ENCODE peak calls at places on chromosomes 11 and 22, in five cellular contexts. One of them, this sample, is unnamed. For H3K27me3, the result is how much of the 10 kb centered on the place peaks cover.

GRCh38 chr11:109508185-109508584 is 86.2 kb downstream of the C11orf87 start:
- DNase-seq in kidney epithelial cell: no peak
- DNase-seq in transverse colon: no peak
- DNase-seq in AG04450: no peak
- DNase-seq in uterus: no peak
- DNase-seq in this sample: no peak

GRCh38 chr11:26947904-26948639 is 45.8 kb upstream of the FIBIN start:
- DNase-seq in AG04450: no peak
- DNase-seq in uterus: no peak
- DNase-seq in transverse colon: no peak
- DNase-seq in kidney epithelial cell: no peak
- DNase-seq in this sample: no peak

GRCh38 chr11:71435278-71435951 is 12.8 kb downstream of the DHCR7 start:
- DNase-seq in transverse colon: no peak
- DNase-seq in kidney epithelial cell: no peak
- DNase-seq in AG04450: no peak
- DNase-seq in uterus: no peak
- DNase-seq in this sample: no peak

GRCh38 chr11:20131744-20132666 is 28.3 kb downstream of the DBX1 start:
- DNase-seq in kidney epithelial cell: no peak
- DNase-seq in transverse colon: peak
- DNase-seq in uterus: peak
- DNase-seq in AG04450: peak
- DNase-seq in this sample: peak

GRCh38 chr11:35852056-35852455 is 91.8 kb upstream of the LDLRAD3 start:
- DNase-seq in kidney epithelial cell: no peak
- DNase-seq in AG04450: no peak
- DNase-seq in uterus: peak
- DNase-seq in transverse colon: peak
- DNase-seq in this sample: peak

GRCh38 chr11:65446446-65447277 is 24.1 kb downstream of the NEAT1 start:
- DNase-seq in transverse colon: no peak
- DNase-seq in kidney epithelial cell: no peak
- DNase-seq in AG04450: no peak
- DNase-seq in uterus: peak
- DNase-seq in this sample: no peak

GRCh38 chr11:15276616-15277015 is 161.9 kb downstream of the INSC start:
- DNase-seq in uterus: no peak
- DNase-seq in transverse colon: no peak
- DNase-seq in kidney epithelial cell: no peak
- DNase-seq in AG04450: no peak
- DNase-seq in this sample: no peak

GRCh38 chr22:35570686-35571194 is 30.1 kb downstream of the RASD2 start:
- DNase-seq in AG04450: no peak
- DNase-seq in kidney epithelial cell: no peak
- DNase-seq in transverse colon: no peak
- DNase-seq in uterus: no peak
- DNase-seq in this sample: no peak

GRCh38 chr11:31817054-31817620 is 6.0 kb upstream of the PAX6 start:
- DNase-seq in uterus: no peak
- DNase-seq in kidney epithelial cell: no peak
- DNase-seq in transverse colon: no peak
- DNase-seq in AG04450: no peak
- DNase-seq in this sample: no peak

GRCh38 chr11:70633610-70634009 is 235.3 kb downstream of the CTTN start:
- DNase-seq in transverse colon: no peak
- DNase-seq in kidney epithelial cell: no peak
- DNase-seq in uterus: no peak
- DNase-seq in AG04450: no peak
- DNase-seq in this sample: no peak

GRCh38 chr11:84909740-84910139 is 717.4 kb downstream of the DLG2 start:
- DNase-seq in transverse colon: no peak
- DNase-seq in kidney epithelial cell: no peak
- DNase-seq in AG04450: no peak
- DNase-seq in uterus: no peak
- DNase-seq in this sample: no peak

GRCh38 chr11:2694995-2695939 is 4.5 kb downstream of the KCNQ1OT1 start:
- DNase-seq in transverse colon: no peak
- DNase-seq in AG04450: no peak
- DNase-seq in kidney epithelial cell: no peak
- DNase-seq in uterus: peak
- DNase-seq in this sample: no peak

GRCh38 chr11:111459506-111460270 is 52.5 kb downstream of the BTG4 start:
- DNase-seq in kidney epithelial cell: no peak
- DNase-seq in AG04450: no peak
- DNase-seq in transverse colon: no peak
- DNase-seq in uterus: no peak
- DNase-seq in this sample: no peak

GRCh38 chr11:69040581-69041260 is 8.0 kb upstream of the TPCN2 start:
- DNase-seq in uterus: no peak
- DNase-seq in AG04450: peak
- DNase-seq in kidney epithelial cell: peak
- DNase-seq in transverse colon: no peak
- DNase-seq in this sample: no peak

GRCh38 chr11:84962018-84962417 is 665.1 kb downstream of the DLG2 start:
- DNase-seq in kidney epithelial cell: no peak
- DNase-seq in transverse colon: no peak
- DNase-seq in uterus: no peak
- DNase-seq in AG04450: no peak
- DNase-seq in this sample: no peak

GRCh38 chr11:73156114-73156513 is 14.0 kb upstream of the FCHSD2 start:
- DNase-seq in kidney epithelial cell: no peak
- DNase-seq in transverse colon: no peak
- DNase-seq in uterus: no peak
- DNase-seq in AG04450: no peak
- DNase-seq in this sample: no peak

GRCh38 chr11:73158356-73159051 is 16.4 kb upstream of the FCHSD2 start:
- DNase-seq in kidney epithelial cell: no peak
- DNase-seq in uterus: no peak
- DNase-seq in transverse colon: no peak
- DNase-seq in AG04450: peak
- DNase-seq in this sample: no peak

GRCh38 chr11:73156686-73157085 is 14.6 kb upstream of the FCHSD2 start:
- DNase-seq in AG04450: no peak
- DNase-seq in uterus: no peak
- DNase-seq in transverse colon: no peak
- DNase-seq in kidney epithelial cell: no peak
- DNase-seq in this sample: no peak

GRCh38 chr11:73159297-73159696 is 17.2 kb upstream of the FCHSD2 start:
- DNase-seq in kidney epithelial cell: no peak
- DNase-seq in transverse colon: no peak
- DNase-seq in AG04450: no peak
- DNase-seq in uterus: no peak
- DNase-seq in this sample: no peak

DNA sequence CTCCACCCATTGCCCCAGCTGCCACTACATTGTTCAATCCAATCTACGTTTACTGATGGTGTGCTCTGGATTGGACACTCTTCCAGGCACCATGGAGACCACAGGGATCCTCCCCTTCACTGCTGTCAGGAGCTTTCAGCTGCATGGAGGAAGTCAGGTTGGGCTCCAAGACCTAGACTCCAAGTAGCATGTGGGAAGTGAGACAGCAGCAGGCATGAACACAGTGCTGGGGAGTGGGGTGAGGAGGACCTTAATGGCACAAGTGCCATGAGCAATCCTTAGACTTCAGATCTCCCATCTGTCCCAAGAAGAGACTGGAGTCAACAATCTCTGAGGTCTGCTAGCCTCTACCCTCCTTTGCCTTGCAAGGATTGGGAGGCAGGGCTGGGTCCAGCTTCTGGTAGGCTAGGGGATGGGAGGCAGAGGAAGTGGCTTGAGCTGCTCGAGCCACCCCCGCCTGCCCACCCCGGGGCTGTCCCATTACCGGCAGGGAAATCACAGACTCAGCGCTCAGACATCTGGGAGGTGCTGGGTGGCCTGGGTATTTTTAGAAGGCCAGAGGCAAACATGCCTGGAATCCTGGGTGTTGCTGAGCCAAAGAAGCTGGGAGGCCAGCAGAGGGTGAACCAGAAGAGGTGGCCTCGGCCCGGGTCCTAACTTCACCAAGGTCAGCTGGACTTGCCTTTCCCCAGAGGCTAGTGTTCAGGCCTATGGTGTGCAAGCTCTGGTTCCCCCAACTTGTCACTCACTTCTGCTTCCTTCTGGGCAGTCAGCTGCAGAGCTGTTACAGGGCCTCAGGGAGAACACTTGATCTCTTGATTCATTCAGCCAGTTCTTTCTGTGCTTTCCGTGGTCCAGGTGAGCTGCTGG is 15.3 kb upstream of the FCHSD2 start:
- DNase-seq in uterus: no peak
- DNase-seq in kidney epithelial cell: no peak
- DNase-seq in transverse colon: peak
- DNase-seq in AG04450: peak
- DNase-seq in this sample: peak
- H3K4me3 ChIP-seq in uterus: no peak
- H3K4me3 ChIP-seq in kidney epithelial cell: no peak
- H3K4me3 ChIP-seq in transverse colon: no peak
- H3K4me3 ChIP-seq in AG04450: no peak
- H3K4me3 ChIP-seq in this sample: no peak

GRCh38 chr11:78080818-78081495 is 1.3 kb upstream of the NDUFC2 start:
- DNase-seq in kidney epithelial cell: peak
- DNase-seq in AG04450: peak
- DNase-seq in transverse colon: no peak
- DNase-seq in uterus: no peak
- DNase-seq in this sample: no peak

GRCh38 chr11:78080084-78080817 is 589 bp upstream of the NDUFC2 start:
- DNase-seq in AG04450: no peak
- DNase-seq in transverse colon: no peak
- DNase-seq in kidney epithelial cell: no peak
- DNase-seq in uterus: no peak
- DNase-seq in this sample: no peak

GRCh38 chr11:78082146-78082545 is 2.5 kb upstream of the NDUFC2 start:
- DNase-seq in kidney epithelial cell: no peak
- DNase-seq in uterus: no peak
- DNase-seq in AG04450: no peak
- DNase-seq in transverse colon: no peak
- DNase-seq in this sample: no peak

GRCh38 chr11:78083036-78083435 is 3.4 kb upstream of the NDUFC2 start:
- DNase-seq in transverse colon: no peak
- DNase-seq in AG04450: no peak
- DNase-seq in kidney epithelial cell: no peak
- DNase-seq in uterus: no peak
- DNase-seq in this sample: no peak

DNA sequence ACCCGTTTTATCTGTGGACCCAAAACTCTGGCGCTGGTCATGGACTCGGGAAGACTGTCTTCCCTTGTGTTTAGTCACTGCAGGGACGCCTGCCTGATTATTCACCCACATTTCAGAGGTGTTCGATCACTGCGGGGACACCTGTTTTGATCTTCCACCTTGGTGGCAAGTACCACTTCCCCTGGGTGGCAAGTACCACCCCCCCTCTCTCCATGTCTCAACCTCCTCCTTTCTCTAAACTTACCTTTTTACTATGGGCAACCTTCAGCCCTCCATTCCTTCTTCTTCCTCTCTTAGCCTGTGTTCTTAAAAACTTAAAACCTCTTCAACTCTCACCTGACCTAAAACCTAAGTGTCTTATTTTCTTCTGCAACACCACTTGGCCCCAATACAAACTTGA is 1.9 kb upstream of the NDUFC2 start:
- DNase-seq in AG04450: no peak
- DNase-seq in kidney epithelial cell: no peak
- DNase-seq in uterus: no peak
- DNase-seq in transverse colon: no peak
- DNase-seq in this sample: no peak
- H3K27me3 ChIP-seq in AG04450: under half
- H3K27me3 ChIP-seq in kidney epithelial cell: under half
- H3K27me3 ChIP-seq in uterus: under half
- H3K27me3 ChIP-seq in transverse colon: under half
- H3K27me3 ChIP-seq in this sample: under half

GRCh38 chr22:48367731-48368130 is 1459.9 kb downstream of the BRD1 start:
- DNase-seq in uterus: no peak
- DNase-seq in AG04450: no peak
- DNase-seq in transverse colon: peak
- DNase-seq in kidney epithelial cell: no peak
- DNase-seq in this sample: no peak

GRCh38 chr22:48371391-48371790 is 1456.3 kb downstream of the BRD1 start:
- DNase-seq in transverse colon: no peak
- DNase-seq in AG04450: no peak
- DNase-seq in uterus: no peak
- DNase-seq in kidney epithelial cell: no peak
- DNase-seq in this sample: no peak

GRCh38 chr22:48368975-48369525 is 1458.6 kb downstream of the BRD1 start:
- DNase-seq in transverse colon: no peak
- DNase-seq in kidney epithelial cell: no peak
- DNase-seq in AG04450: no peak
- DNase-seq in uterus: no peak
- DNase-seq in this sample: no peak

GRCh38 chr22:48370508-48371325 is 1457.0 kb downstream of the BRD1 start:
- DNase-seq in transverse colon: no peak
- DNase-seq in kidney epithelial cell: no peak
- DNase-seq in AG04450: no peak
- DNase-seq in uterus: no peak
- DNase-seq in this sample: no peak

GRCh38 chr22:48369789-48370507 is 1457.7 kb downstream of the BRD1 start:
- DNase-seq in uterus: no peak
- DNase-seq in AG04450: no peak
- DNase-seq in kidney epithelial cell: no peak
- DNase-seq in transverse colon: peak
- DNase-seq in this sample: no peak
- H3K4me3 ChIP-seq in uterus: no peak
- H3K4me3 ChIP-seq in AG04450: no peak
- H3K4me3 ChIP-seq in kidney epithelial cell: no peak
- H3K4me3 ChIP-seq in transverse colon: no peak
- H3K4me3 ChIP-seq in this sample: no peak

GRCh38 chr11:126328938-126329643 is 25.2 kb downstream of the DCPS start:
- DNase-seq in AG04450: no peak
- DNase-seq in uterus: no peak
- DNase-seq in transverse colon: no peak
- DNase-seq in kidney epithelial cell: no peak
- DNase-seq in this sample: no peak

GRCh38 chr11:126331286-126331685 is 24.2 kb upstream of the ST3GAL4 start:
- DNase-seq in transverse colon: no peak
- DNase-seq in kidney epithelial cell: no peak
- DNase-seq in uterus: no peak
- DNase-seq in AG04450: no peak
- DNase-seq in this sample: no peak

GRCh38 chr11:126328444-126328843 is 24.6 kb downstream of the DCPS start:
- DNase-seq in AG04450: no peak
- DNase-seq in uterus: no peak
- DNase-seq in kidney epithelial cell: no peak
- DNase-seq in transverse colon: no peak
- DNase-seq in this sample: no peak

GRCh38 chr11:126328001-126328390 is 24.1 kb downstream of the DCPS start:
- DNase-seq in uterus: no peak
- DNase-seq in transverse colon: no peak
- DNase-seq in AG04450: no peak
- DNase-seq in kidney epithelial cell: no peak
- DNase-seq in this sample: no peak

DNA sequence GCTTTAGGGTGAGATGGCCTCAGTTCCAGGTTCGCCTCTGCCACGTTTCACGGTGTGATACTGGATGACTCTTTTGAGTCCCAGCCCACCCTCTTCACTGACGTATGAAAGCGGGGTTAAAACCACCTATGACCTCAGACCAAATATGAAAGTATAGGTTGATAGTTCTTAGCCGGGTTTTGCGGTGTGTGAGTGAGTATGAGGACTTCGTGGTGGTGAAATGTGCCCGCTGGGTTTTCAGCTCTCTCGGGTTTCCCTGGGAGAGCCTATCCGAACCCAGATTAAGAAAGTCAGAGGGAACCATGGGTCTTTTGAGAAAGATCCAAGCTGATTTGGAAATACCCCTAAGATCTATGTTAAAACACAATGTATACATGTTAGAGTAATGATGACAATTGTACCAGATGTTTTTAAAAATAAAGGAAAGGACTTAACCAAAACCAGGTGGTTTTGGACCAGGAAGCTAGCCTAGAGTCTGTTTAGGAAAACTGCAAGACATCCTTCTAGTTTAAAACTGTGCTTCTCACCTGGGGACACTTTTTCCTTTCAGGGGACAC is 25.8 kb upstream of the ST3GAL4 start:
- DNase-seq in uterus: no peak
- DNase-seq in AG04450: no peak
- DNase-seq in transverse colon: no peak
- DNase-seq in kidney epithelial cell: no peak
- DNase-seq in this sample: no peak
- H3K27me3 ChIP-seq in uterus: under half
- H3K27me3 ChIP-seq in AG04450: under half
- H3K27me3 ChIP-seq in transverse colon: under half
- H3K27me3 ChIP-seq in kidney epithelial cell: under half
- H3K27me3 ChIP-seq in this sample: under half

This sample was measured in heart left ventricle.